ENCODE peak calls at places on chromosome 13, in five cellular contexts. X is thoracic aorta; B is CD4-positive, alpha-beta T cell; G is GM10248; H is upper lobe of right lung. W is an unnamed sample.
A peak's percentile ranks its signal among the peaks of the same experiment; 100 is the strongest.

GRCh38 chr13:26326562-26326961 is 72.6 kb downstream of the CDK8 start:
- DNase-seq in X (no peak), B (no peak), G (no peak), H (no peak), W (no peak)

GRCh38 chr13:62502606-62503005 is 1087.0 kb upstream of the PCDH20 start:
- DNase-seq in X (no peak), B (no peak), G (no peak), H (no peak), W (no peak)

GRCh38 chr13:70353096-70353495 is 244.8 kb upstream of the KLHL1 start:
- DNase-seq in X (no peak), B (no peak), G (no peak), H (no peak), W (no peak)

GRCh38 chr13:64793592-64793991 is 2436.5 kb downstream of the PCDH9 start:
- DNase-seq in X (no peak), B (no peak), G (no peak), H (no peak), W (no peak)

GRCh38 chr13:83503424-83503823 is 378.9 kb downstream of the SLITRK1 start:
- DNase-seq in X (no peak), B (no peak), G (no peak), H (no peak), W (no peak)

GRCh38 chr13:77836423-77836822 is 82.2 kb downstream of the EDNRB start:
- DNase-seq in X (no peak), B (no peak), G (no peak), H (no peak), W (no peak)

GRCh38 chr13:79710376-79710775 is 229.4 kb downstream of the NDFIP2 start:
- DNase-seq in X (no peak), B (no peak), G (no peak), H (no peak), W (no peak)

GRCh38 chr13:74406439-74406838 is 272.2 kb upstream of the KLF12 start:
- DNase-seq in X (no peak), B (no peak), G (no peak), H (no peak), W (no peak)

GRCh38 chr13:48443442-48444208 is 30.7 kb upstream of the LPAR6 start:
- DNase-seq in X (no peak), B (no peak), G (no peak), H (no peak), W (no peak)

GRCh38 chr13:112994084-112994780 is 25.2 kb downstream of the MCF2L start:
- DNase-seq in X (no peak), B (no peak), G (no peak), H (no peak), W (no peak)

DNA sequence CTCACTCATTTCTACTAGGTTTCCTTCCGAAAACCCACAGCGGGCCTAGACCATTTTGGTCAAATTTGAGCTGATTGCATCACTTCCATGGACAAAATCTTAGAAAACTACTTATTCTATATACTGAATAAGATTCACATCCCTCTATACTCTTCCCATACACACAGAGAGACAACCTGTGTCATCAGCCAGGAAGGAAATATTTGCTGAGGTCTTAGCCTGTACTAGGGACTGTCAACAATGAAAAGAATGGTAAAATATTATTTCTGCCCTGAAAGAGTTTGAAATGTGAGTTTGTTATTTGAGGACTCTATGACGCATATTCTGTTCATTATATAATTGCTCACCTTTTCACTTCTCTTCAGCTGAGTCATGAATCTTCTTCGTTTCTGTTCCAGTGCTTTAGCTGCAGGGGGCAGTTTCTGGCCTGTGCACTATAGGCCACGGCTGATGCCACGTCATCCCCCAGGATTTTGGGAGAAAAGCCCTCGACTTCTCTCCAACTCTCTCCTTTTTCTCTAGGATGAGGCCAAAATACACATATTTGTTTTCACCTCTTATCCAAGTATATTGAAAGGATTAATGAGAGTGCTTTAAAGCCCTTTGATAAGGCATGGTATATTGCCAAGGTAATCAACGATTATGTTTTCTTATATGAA is 47.7 kb downstream of the GSX1 start:
- DNase-seq in X (no peak), B (no peak), G (no peak), H (no peak), W (no peak)
- TF ChIP-seq CTCF in X (no peak), B (no peak), G (no peak), H (no peak), W (no peak)

DNA sequence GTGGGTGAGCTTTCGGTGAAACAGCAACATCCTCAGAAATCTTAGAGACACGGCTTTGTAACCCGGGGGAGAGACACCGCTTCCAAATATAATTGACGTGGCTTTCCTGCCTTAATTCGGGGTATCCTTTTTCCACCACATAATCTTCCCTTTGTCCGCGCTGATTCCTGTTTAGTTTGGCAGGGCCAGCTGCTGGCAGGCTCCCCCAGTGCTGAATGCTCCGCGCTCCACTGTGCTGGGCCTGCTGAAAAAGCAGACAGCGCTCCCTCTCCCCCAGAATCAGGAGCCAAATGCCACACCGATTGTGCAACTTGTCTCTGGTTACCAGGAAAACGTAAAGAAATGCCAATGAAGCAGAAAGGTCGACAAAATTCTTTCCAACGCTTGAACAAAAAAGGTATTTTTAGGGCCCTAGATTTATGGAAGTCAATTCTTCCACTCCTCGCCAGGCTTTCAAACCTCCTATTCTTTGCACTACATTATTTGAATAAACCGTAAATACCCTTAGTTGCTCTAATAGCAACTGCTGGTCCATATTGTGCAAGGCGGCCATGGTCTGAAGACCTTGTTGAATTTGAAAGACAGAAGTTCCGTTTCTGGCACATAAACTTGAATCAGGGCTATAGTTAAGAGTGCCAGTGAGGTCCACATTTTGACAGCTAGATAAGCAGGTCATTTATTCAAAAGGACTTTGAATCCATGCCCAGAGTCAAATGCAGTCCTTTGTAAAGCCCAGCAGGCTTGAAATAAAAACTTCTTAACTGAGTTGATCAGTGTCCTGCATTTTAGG is 206.7 kb upstream of the RFC3 start:
- DNase-seq in X (peak; percentile 13), B (no peak), G (no peak), H (no peak), W (peak; percentile 85)
- TF ChIP-seq CTCF in X (no peak), B (no peak), G (no peak), H (no peak), W (no peak)

GRCh38 chr13:53001444-53001843 is 27.2 kb upstream of the OLFM4 start:
- DNase-seq in X (no peak), B (no peak), G (no peak), H (no peak), W (no peak)
- TF ChIP-seq CTCF in X (no peak), B (no peak), G (no peak), H (no peak), W (no peak)

DNA sequence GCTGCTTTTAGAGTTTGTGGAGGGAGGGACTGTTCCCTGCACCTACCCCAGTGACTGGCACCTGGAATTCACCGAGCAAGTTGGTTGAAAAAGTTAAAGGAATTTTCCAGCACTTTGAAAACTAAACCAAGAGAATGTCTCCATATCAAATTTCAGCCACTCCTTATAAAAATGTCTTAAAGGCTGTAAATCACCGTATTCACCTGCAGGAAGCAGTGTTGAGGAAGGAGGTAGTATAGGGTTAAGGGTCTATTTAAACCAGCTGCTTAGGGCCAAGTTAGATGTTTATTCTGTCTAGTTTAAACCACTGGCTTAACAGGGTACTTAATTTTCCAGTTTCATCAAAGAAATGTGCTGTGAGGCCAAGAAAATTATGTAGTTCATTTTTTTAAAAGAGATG is 3.8 kb upstream of the RAB20 start:
- DNase-seq in X (no peak), B (no peak), G (no peak), H (peak; percentile 7), W (peak; percentile 49)
- TF ChIP-seq CTCF in X (no peak), B (no peak), G (no peak), H (no peak), W (peak; percentile 57)

GRCh38 chr13:67048793-67049150 is 181.4 kb downstream of the PCDH9 start:
- DNase-seq in X (no peak), B (no peak), G (no peak), H (no peak), W (no peak)

GRCh38 chr13:67049744-67050143 is 180.4 kb downstream of the PCDH9 start:
- DNase-seq in X (no peak), B (no peak), G (no peak), H (no peak), W (no peak)

GRCh38 chr13:67045357-67045756 is 184.8 kb downstream of the PCDH9 start:
- DNase-seq in X (no peak), B (no peak), G (no peak), H (no peak), W (no peak)

GRCh38 chr13:67043901-67044300 is 186.2 kb downstream of the PCDH9 start:
- DNase-seq in X (no peak), B (no peak), G (no peak), H (no peak), W (no peak)

DNA sequence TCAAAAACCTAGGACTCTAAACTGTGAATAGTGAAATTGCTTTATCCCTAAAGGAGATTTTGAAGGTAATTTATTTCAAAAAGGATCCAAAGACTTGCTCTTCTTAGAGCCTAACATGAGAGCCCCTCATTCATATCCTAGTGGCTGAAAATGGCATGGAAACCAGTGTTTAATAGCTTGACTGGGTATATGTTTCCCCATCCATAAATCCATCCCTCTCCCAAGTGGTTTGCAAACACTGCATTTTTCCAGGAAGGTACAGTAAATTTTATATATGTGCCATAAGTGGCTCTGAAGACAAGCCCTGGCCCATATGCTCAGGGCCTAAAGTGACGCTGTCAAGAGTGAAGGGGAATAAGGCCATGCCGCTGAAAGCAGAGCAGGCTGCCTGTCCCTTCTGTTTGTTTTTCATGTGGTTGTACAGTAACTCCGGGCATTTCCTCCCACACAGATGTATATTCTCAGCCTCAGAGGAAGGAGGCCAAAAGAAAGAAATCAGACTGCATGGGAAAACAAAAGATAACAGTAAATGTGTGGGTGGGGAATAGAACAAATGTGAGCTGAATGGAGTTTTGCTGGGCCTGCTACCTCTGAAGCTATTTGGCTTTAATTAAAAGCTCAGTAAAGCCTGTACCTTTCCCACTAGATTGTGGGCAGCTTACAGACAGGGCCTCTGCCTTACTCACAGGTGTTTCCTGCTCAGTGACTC is 181.9 kb downstream of the PCDH9 start:
- DNase-seq in X (no peak), B (no peak), G (peak; percentile 1), H (no peak), W (no peak)
- TF ChIP-seq CTCF in X (no peak), B (no peak), G (no peak), H (no peak), W (no peak)

GRCh38 chr13:30529085-30529815 is 63.5 kb upstream of the HMGB1 start:
- DNase-seq in X (no peak), B (no peak), G (peak; percentile 47), H (no peak), W (no peak)

GRCh38 chr13:30526612-30527217 is 61.0 kb upstream of the HMGB1 start:
- DNase-seq in X (no peak), B (no peak), G (no peak), H (no peak), W (no peak)
- TF ChIP-seq CTCF in X (no peak), B (no peak), G (no peak), H (no peak), W (no peak)

GRCh38 chr13:81929988-81930387 is 1589.1 kb upstream of the SPRY2 start:
- DNase-seq in X (no peak), B (no peak), G (no peak), H (no peak), W (no peak)

DNA sequence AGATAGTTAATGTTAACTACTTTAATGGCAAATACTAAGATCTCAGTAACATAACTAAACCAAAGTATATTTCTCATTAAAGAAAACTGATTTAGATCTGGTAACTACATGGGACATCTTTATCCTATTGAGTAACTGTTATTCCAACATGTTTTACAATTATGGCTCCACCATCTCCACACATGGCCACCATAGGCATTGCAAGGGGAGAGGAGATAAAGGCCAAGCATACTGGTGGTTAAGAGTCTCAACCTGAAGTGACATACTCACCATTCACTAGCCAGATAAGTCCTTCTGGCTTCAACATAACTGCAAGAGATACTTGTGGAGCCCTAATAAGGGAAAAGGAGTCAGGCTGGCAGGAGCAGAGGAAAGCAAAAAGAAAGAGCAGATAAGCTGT is 1586.4 kb upstream of the SPRY2 start:
- DNase-seq in X (no peak), B (no peak), G (no peak), H (no peak), W (no peak)
- TF ChIP-seq CTCF in X (no peak), B (no peak), G (no peak), H (no peak), W (no peak)